ENCODE peak calls at places on chromosomes 11 and 22, in four cellular contexts. One of them, this sample, is unnamed.

GRCh38 chr11:104668797-104669463 is 229.3 kb downstream of the CASP12 start:
- DNase-seq in neural crest cell: no peak
- DNase-seq in PC-3: peak; percentile 98
- DNase-seq in SW480: peak; percentile 93
- DNase-seq in this sample: no peak

GRCh38 chr11:132093861-132094260 is 723.4 kb downstream of the NTM start:
- DNase-seq in PC-3: no peak
- DNase-seq in neural crest cell: no peak
- DNase-seq in SW480: no peak
- DNase-seq in this sample: no peak

GRCh38 chr22:20424937-20425587 is 12.6 kb downstream of the SCARF2 start:
- DNase-seq in neural crest cell: no peak
- DNase-seq in SW480: no peak
- DNase-seq in PC-3: no peak
- DNase-seq in this sample: no peak

GRCh38 chr11:2690261-2690575 is 9.6 kb downstream of the KCNQ1OT1 start:
- DNase-seq in SW480: no peak
- DNase-seq in PC-3: no peak
- DNase-seq in neural crest cell: no peak
- DNase-seq in this sample: no peak

GRCh38 chr22:33401291-33401690 is 343.1 kb upstream of the SYN3 start:
- DNase-seq in PC-3: peak; percentile 1
- DNase-seq in neural crest cell: no peak
- DNase-seq in SW480: no peak
- DNase-seq in this sample: no peak

GRCh38 chr11:36122715-36123114 is 166.5 kb downstream of the COMMD9 start:
- DNase-seq in SW480: peak; percentile 4
- DNase-seq in PC-3: peak; percentile 53
- DNase-seq in neural crest cell: no peak
- DNase-seq in this sample: no peak

GRCh38 chr11:72039108-72039850 is 40.6 kb downstream of the IL18BP start:
- DNase-seq in PC-3: no peak
- DNase-seq in neural crest cell: no peak
- DNase-seq in SW480: no peak
- DNase-seq in this sample: no peak

GRCh38 chr22:20465759-20466077 is 28.1 kb upstream of the SCARF2 start:
- DNase-seq in SW480: no peak
- DNase-seq in neural crest cell: no peak
- DNase-seq in PC-3: no peak
- DNase-seq in this sample: no peak

GRCh38 chr11:13366266-13367026 is 88.9 kb downstream of the BMAL1 start:
- DNase-seq in SW480: no peak
- DNase-seq in PC-3: no peak
- DNase-seq in neural crest cell: no peak
- DNase-seq in this sample: no peak

GRCh38 chr11:68843703-68844312 is 2.1 kb upstream of the CPT1A start:
- DNase-seq in SW480: peak; percentile 93
- DNase-seq in neural crest cell: no peak
- DNase-seq in PC-3: peak; percentile 89
- DNase-seq in this sample: no peak

GRCh38 chr11:31757245-31757835 is 53.8 kb downstream of the PAX6 start:
- DNase-seq in neural crest cell: no peak
- DNase-seq in SW480: no peak
- DNase-seq in PC-3: no peak
- DNase-seq in this sample: no peak

GRCh38 chr22:40128989-40129388 is 48.7 kb upstream of the TNRC6B start:
- DNase-seq in PC-3: no peak
- DNase-seq in SW480: no peak
- DNase-seq in neural crest cell: no peak
- DNase-seq in this sample: no peak

GRCh38 chr11:128379587-128380279 is 207.6 kb downstream of the ETS1 start:
- DNase-seq in neural crest cell: no peak
- DNase-seq in PC-3: peak; percentile 71
- DNase-seq in SW480: peak; percentile 69
- DNase-seq in this sample: no peak

GRCh38 chr11:23755076-23755475 is 741.8 kb upstream of the LUZP2 start:
- DNase-seq in SW480: no peak
- DNase-seq in PC-3: no peak
- DNase-seq in neural crest cell: no peak
- DNase-seq in this sample: no peak

This sample was measured in esophagus muscularis mucosa.